ENCODE peak calls at places on chromosomes 2 and 18, in ten cellular contexts. Y, I, R, V, S, U, F, C, M and Z are unnamed samples.

GRCh38 chr2:152336854-152337510 is 2.0 kb downstream of the FMNL2 start:
- DNase-seq in Y (peak), I (no peak), R (peak), V (no peak), S (peak), U (peak), F (peak), C (no peak), M (no peak), Z (no peak)

GRCh38 chr18:45671366-45671765 is 52.6 kb upstream of the SLC14A1 start:
- DNase-seq in Y (no peak), I (no peak), R (no peak), V (no peak), S (no peak), U (no peak), F (no peak), C (no peak), M (no peak), Z (no peak)

GRCh38 chr18:57771183-57771582 is 31.9 kb downstream of the ATP8B1 start:
- DNase-seq in Y (no peak), I (no peak), R (no peak), V (no peak), S (no peak), U (no peak), F (peak), C (no peak), M (no peak), Z (no peak)

GRCh38 chr2:98608962-98609604 is 694 bp downstream of the UNC50 start:
- DNase-seq in Y (peak), I (peak), R (peak), V (no peak), S (peak), U (no peak), F (no peak), C (no peak), M (no peak), Z (no peak)

GRCh38 chr2:79849241-79849640 is 336.4 kb downstream of the CTNNA2 start:
- DNase-seq in Y (no peak), I (no peak), R (no peak), V (no peak), S (no peak), U (no peak), F (no peak), C (no peak), M (no peak), Z (no peak)

GRCh38 chr2:98907966-98908905 is 27.8 kb downstream of the CRACDL start:
- DNase-seq in Y (no peak), I (no peak), R (no peak), V (no peak), S (no peak), U (no peak), F (peak), C (no peak), M (no peak), Z (no peak)

GRCh38 chr18:79366177-79367094 is 29.3 kb upstream of the NFATC1 start:
- DNase-seq in Y (peak), I (no peak), R (peak), V (no peak), S (peak), U (no peak), F (no peak), C (no peak), M (no peak), Z (no peak)

GRCh38 chr2:19575618-19576017 is 217.2 kb upstream of the OSR1 start:
- DNase-seq in Y (peak), I (no peak), R (no peak), V (no peak), S (no peak), U (no peak), F (no peak), C (no peak), M (no peak), Z (no peak)

GRCh38 chr18:37421349-37422080 is 144.1 kb downstream of the CELF4 start:
- DNase-seq in Y (no peak), I (no peak), R (no peak), V (no peak), S (no peak), U (no peak), F (no peak), C (no peak), M (no peak), Z (no peak)

GRCh38 chr18:78100189-78100588 is 850.5 kb downstream of the GALR1 start:
- DNase-seq in Y (no peak), I (no peak), R (no peak), V (no peak), S (no peak), U (no peak), F (no peak), C (no peak), M (no peak), Z (no peak)

GRCh38 chr2:178522950-178523595 is 42.8 kb downstream of the PLEKHA3 start:
- DNase-seq in Y (peak), I (peak), R (peak), V (peak), S (peak), U (peak), F (peak), C (peak), M (peak), Z (peak)

GRCh38 chr2:96240341-96241038 is 25.3 kb downstream of the TMEM127 start:
- DNase-seq in Y (no peak), I (no peak), R (no peak), V (no peak), S (no peak), U (no peak), F (no peak), C (no peak), M (no peak), Z (no peak)

GRCh38 chr2:38682008-38682575 is 16.2 kb downstream of the GALM start:
- DNase-seq in Y (no peak), I (peak), R (no peak), V (no peak), S (no peak), U (no peak), F (no peak), C (no peak), M (no peak), Z (no peak)

GRCh38 chr18:48841381-48842258 is 109.1 kb downstream of the SMAD7 start:
- DNase-seq in Y (no peak), I (no peak), R (peak), V (no peak), S (peak), U (no peak), F (no peak), C (no peak), M (no peak), Z (no peak)

GRCh38 chr2:25606892-25607291 is 66.5 kb downstream of the DTNB start:
- DNase-seq in Y (peak), I (peak), R (peak), V (no peak), S (peak), U (no peak), F (peak), C (peak), M (no peak), Z (peak)

GRCh38 chr18:11323359-11323819 is 174.0 kb upstream of the PIEZO2 start:
- DNase-seq in Y (peak), I (no peak), R (peak), V (no peak), S (peak), U (no peak), F (no peak), C (no peak), M (no peak), Z (no peak)

GRCh38 chr2:196096982-196097745 is 28.5 kb upstream of the DNAH7 start:
- DNase-seq in Y (no peak), I (no peak), R (no peak), V (no peak), S (no peak), U (no peak), F (no peak), C (no peak), M (no peak), Z (no peak)

GRCh38 chr2:75290600-75291140 is 91.3 kb upstream of the TACR1 start:
- DNase-seq in Y (peak), I (no peak), R (peak), V (no peak), S (peak), U (no peak), F (no peak), C (no peak), M (no peak), Z (no peak)

GRCh38 chr2:101710690-101711318 is 13.3 kb downstream of the MAP4K4 start:
- DNase-seq in Y (no peak), I (no peak), R (no peak), V (no peak), S (no peak), U (no peak), F (peak), C (no peak), M (no peak), Z (no peak)

GRCh38 chr2:142580691-142581090 is 296.8 kb upstream of the KYNU start:
- DNase-seq in Y (no peak), I (no peak), R (no peak), V (no peak), S (no peak), U (no peak), F (no peak), C (no peak), M (no peak), Z (no peak)

GRCh38 chr2:44100351-44100750 is 68.3 kb upstream of the PPM1B start:
- DNase-seq in Y (peak), I (peak), R (peak), V (no peak), S (peak), U (peak), F (peak), C (no peak), M (peak), Z (no peak)

GRCh38 chr2:146244131-146244530 is 1600.7 kb upstream of the ACVR2A start:
- DNase-seq in Y (no peak), I (peak), R (no peak), V (no peak), S (no peak), U (no peak), F (no peak), C (no peak), M (no peak), Z (no peak)

GRCh38 chr2:241701155-241701404 is 759 bp upstream of the ING5 start:
- DNase-seq in Y (no peak), I (peak), R (no peak), V (no peak), S (no peak), U (no peak), F (no peak), C (peak), M (no peak), Z (no peak)

GRCh38 chr18:67200665-67201064 is 315.9 kb downstream of the DSEL start:
- DNase-seq in Y (no peak), I (no peak), R (no peak), V (no peak), S (no peak), U (no peak), F (no peak), C (no peak), M (no peak), Z (no peak)

GRCh38 chr2:162824319-162824718 is 14.2 kb downstream of the KCNH7 start:
- DNase-seq in Y (no peak), I (no peak), R (no peak), V (no peak), S (no peak), U (no peak), F (no peak), C (no peak), M (no peak), Z (no peak)

GRCh38 chr2:128440666-128441340 is 122.1 kb upstream of the HS6ST1 start:
- DNase-seq in Y (no peak), I (no peak), R (no peak), V (no peak), S (no peak), U (peak), F (no peak), C (no peak), M (no peak), Z (no peak)

GRCh38 chr2:199024224-199024623 is 433.5 kb downstream of the SATB2 start:
- DNase-seq in Y (no peak), I (no peak), R (no peak), V (no peak), S (no peak), U (no peak), F (no peak), C (no peak), M (no peak), Z (no peak)

GRCh38 chr18:46278481-46279465 is 174.6 kb downstream of the HAUS1 start:
- DNase-seq in Y (peak), I (no peak), R (peak), V (no peak), S (peak), U (no peak), F (no peak), C (no peak), M (no peak), Z (no peak)

GRCh38 chr2:95158891-95159619 is 593 bp downstream of the ZNF514 start:
- DNase-seq in Y (peak), I (no peak), R (peak), V (peak), S (peak), U (no peak), F (peak), C (no peak), M (no peak), Z (peak)

GRCh38 chr18:59748628-59749360 is 51.6 kb upstream of the CCBE1 start:
- DNase-seq in Y (peak), I (no peak), R (peak), V (no peak), S (peak), U (no peak), F (peak), C (peak), M (no peak), Z (no peak)

GRCh38 chr2:26528186-26528585 is 50.3 kb upstream of the OTOF start:
- DNase-seq in Y (no peak), I (no peak), R (no peak), V (no peak), S (no peak), U (no peak), F (no peak), C (no peak), M (no peak), Z (no peak)

GRCh38 chr2:169613876-169614275 is 29.7 kb downstream of the PPIG start:
- DNase-seq in Y (no peak), I (no peak), R (no peak), V (no peak), S (no peak), U (no peak), F (no peak), C (no peak), M (no peak), Z (no peak)

GRCh38 chr2:142786922-142787702 is 90.4 kb upstream of the KYNU start:
- DNase-seq in Y (no peak), I (no peak), R (no peak), V (no peak), S (no peak), U (no peak), F (no peak), C (no peak), M (no peak), Z (no peak)

GRCh38 chr2:238499731-238500570 is 73.2 kb downstream of the ASB1 start:
- DNase-seq in Y (peak), I (no peak), R (no peak), V (no peak), S (no peak), U (no peak), F (no peak), C (no peak), M (no peak), Z (no peak)

GRCh38 chr2:174729797-174730529 is 34.3 kb downstream of the CHRNA1 start:
- DNase-seq in Y (no peak), I (no peak), R (peak), V (peak), S (no peak), U (no peak), F (peak), C (no peak), M (no peak), Z (no peak)

GRCh38 chr2:186346216-186346615 is 139.8 kb upstream of the ZC3H15 start:
- DNase-seq in Y (no peak), I (no peak), R (no peak), V (no peak), S (no peak), U (no peak), F (no peak), C (no peak), M (no peak), Z (no peak)

GRCh38 chr2:186347472-186347871 is 138.6 kb upstream of the ZC3H15 start:
- DNase-seq in Y (peak), I (no peak), R (peak), V (no peak), S (no peak), U (no peak), F (peak), C (no peak), M (no peak), Z (no peak)

GRCh38 chr2:186345745-186346144 is 140.3 kb upstream of the ZC3H15 start:
- DNase-seq in Y (no peak), I (peak), R (no peak), V (no peak), S (no peak), U (no peak), F (no peak), C (no peak), M (no peak), Z (no peak)

GRCh38 chr2:186348200-186348599 is 137.9 kb upstream of the ZC3H15 start:
- DNase-seq in Y (no peak), I (no peak), R (peak), V (no peak), S (peak), U (no peak), F (peak), C (no peak), M (no peak), Z (no peak)

GRCh38 chr2:186349508-186349907 is 136.6 kb upstream of the ZC3H15 start:
- DNase-seq in Y (peak), I (peak), R (peak), V (no peak), S (peak), U (no peak), F (peak), C (peak), M (no peak), Z (no peak)
- TF ChIP-seq CTCF in Y (no peak), I (no peak), R (no peak), V (no peak), S (no peak), U (no peak), F (no peak), C (no peak), M (no peak), Z (no peak)

GRCh38 chr18:13216732-13217465 is 1.7 kb upstream of the LDLRAD4 start:
- DNase-seq in Y (no peak), I (peak), R (no peak), V (peak), S (no peak), U (no peak), F (no peak), C (no peak), M (no peak), Z (peak)
- TF ChIP-seq CTCF in Y (peak), I (peak), R (peak), V (peak), S (no peak), U (no peak), F (peak), C (peak), M (peak), Z (peak)

DNA sequence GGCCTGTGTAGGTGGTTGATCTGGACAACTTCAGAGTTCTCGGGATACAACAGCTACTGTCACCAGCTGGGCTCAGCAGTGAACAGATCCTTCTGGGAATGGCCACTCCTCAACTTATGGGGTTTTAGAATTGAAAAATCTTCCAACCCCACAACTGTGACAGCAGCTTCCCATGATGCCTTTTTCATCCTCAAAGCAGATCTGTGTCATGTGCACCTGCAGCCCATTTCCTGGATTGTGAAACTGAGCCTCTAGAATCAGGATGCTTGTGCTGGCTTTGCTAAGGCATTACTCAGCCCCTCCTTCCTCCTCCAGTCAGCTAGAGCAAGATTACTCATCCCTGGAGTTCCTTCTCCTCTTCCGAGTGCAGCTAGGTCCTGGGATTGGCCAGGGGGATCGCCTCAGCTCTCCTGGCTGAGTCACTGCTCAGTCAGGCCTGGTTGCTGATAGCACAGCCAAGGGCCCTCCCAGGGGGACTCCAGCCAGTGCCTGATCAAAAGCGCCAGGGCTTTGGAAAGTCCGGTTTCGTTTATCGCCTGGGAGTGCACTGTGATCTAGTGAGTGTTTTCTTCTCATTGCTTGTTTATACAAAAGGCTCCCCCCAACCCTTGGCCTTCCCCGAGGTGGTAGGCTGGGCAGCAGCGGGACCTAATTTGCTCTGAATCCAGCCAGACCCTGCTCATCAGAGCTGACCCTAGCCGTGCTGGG is 2.4 kb upstream of the LPIN1 start:
- DNase-seq in Y (peak), I (peak), R (peak), V (peak), S (peak), U (peak), F (peak), C (peak), M (peak), Z (peak)
- TF ChIP-seq CTCF in Y (no peak), I (no peak), R (no peak), V (no peak), S (no peak), U (no peak), F (no peak), C (no peak), M (no peak), Z (no peak)

GRCh38 chr2:239693330-239693729 is 292.5 kb upstream of the HDAC4 start:
- DNase-seq in Y (no peak), I (no peak), R (no peak), V (peak), S (no peak), U (no peak), F (no peak), C (no peak), M (no peak), Z (no peak)

GRCh38 chr2:239691720-239692119 is 290.9 kb upstream of the HDAC4 start:
- DNase-seq in Y (no peak), I (no peak), R (no peak), V (peak), S (no peak), U (no peak), F (no peak), C (no peak), M (no peak), Z (no peak)

GRCh38 chr2:239690651-239691631 is 290.1 kb upstream of the HDAC4 start:
- DNase-seq in Y (no peak), I (no peak), R (no peak), V (peak), S (no peak), U (no peak), F (no peak), C (no peak), M (no peak), Z (no peak)

GRCh38 chr2:239693761-239694415 is 293.1 kb upstream of the HDAC4 start:
- DNase-seq in Y (no peak), I (no peak), R (no peak), V (peak), S (no peak), U (no peak), F (no peak), C (no peak), M (no peak), Z (no peak)

DNA sequence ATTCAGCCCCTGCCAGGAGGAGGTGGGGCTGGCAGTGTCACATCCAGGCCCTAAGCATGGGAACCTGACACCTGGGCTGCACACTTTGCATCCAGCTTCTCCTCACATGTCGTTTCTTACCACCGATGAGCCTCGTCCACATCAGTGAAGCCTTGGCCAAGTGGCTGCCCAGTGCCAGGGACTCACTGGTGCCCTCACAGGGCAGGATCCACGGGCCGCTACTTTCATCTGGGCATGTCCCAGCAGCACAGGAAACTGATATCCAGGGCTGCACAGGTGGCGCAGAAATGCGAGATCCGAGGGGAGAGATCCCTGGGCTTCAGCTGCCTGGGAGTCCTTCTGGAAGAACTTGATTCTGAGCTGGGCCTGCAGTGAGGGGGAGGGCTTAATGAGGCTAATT is 291.5 kb upstream of the HDAC4 start:
- DNase-seq in Y (no peak), I (no peak), R (no peak), V (peak), S (no peak), U (no peak), F (no peak), C (no peak), M (no peak), Z (no peak)
- TF ChIP-seq CTCF in Y (no peak), I (no peak), R (no peak), V (no peak), S (no peak), U (no peak), F (no peak), C (no peak), M (no peak), Z (no peak)